ENCODE peak calls at places on chromosomes 3 and 15, in five cellular contexts. U is AG04450, G is activated T-cell treated with anti-CD3 and anti-CD28 coated beads for 1 hour, X is type B pancreatic cell, B is A549. H is an unnamed sample.

GRCh38 chr3:120838441-120839091 is 69.4 kb upstream of the STXBP5L start:
- DNase-seq in U (no peak), G (no peak), X (no peak), B (no peak), H (no peak)

GRCh38 chr15:40793216-40793989 is 13.5 kb upstream of the ZFYVE19 start:
- DNase-seq in U (peak; percentile 91), G (no peak), X (no peak), B (peak; percentile 91), H (peak; percentile 87)

GRCh38 chr3:120688121-120688520 is 6.1 kb upstream of the HGD start:
- DNase-seq in U (peak; percentile 24), G (no peak), X (no peak), B (no peak), H (no peak)

GRCh38 chr3:142269777-142270176 is 44.4 kb upstream of the GK5 start:
- DNase-seq in U (no peak), G (no peak), X (no peak), B (no peak), H (no peak)

GRCh38 chr3:111737056-111737711 is 121.9 kb upstream of the PHLDB2 start:
- DNase-seq in U (no peak), G (no peak), X (no peak), B (no peak), H (no peak)

GRCh38 chr15:37058316-37058985 is 41.9 kb downstream of the MEIS2 start:
- DNase-seq in U (no peak), G (no peak), X (no peak), B (peak; percentile 5), H (no peak)

GRCh38 chr15:77402740-77403379 is 17.0 kb downstream of the PEAK1 start:
- DNase-seq in U (peak; percentile 64), G (no peak), X (no peak), B (no peak), H (no peak)

GRCh38 chr3:25094932-25095690 is 333.0 kb upstream of the RARB start:
- DNase-seq in U (no peak), G (no peak), X (no peak), B (no peak), H (no peak)

GRCh38 chr15:58724471-58724870 is 25.0 kb downstream of the ADAM10 start:
- DNase-seq in U (no peak), G (no peak), X (no peak), B (no peak), H (no peak)

GRCh38 chr15:96789999-96790398 is 459.5 kb downstream of the NR2F2 start:
- DNase-seq in U (no peak), G (no peak), X (no peak), B (no peak), H (no peak)

GRCh38 chr3:187720337-187720670 is 17.9 kb upstream of the RTP2 start:
- DNase-seq in U (no peak), G (no peak), X (no peak), B (no peak), H (no peak)

GRCh38 chr3:175346573-175347356 is 487.6 kb downstream of the NAALADL2 start:
- DNase-seq in U (peak; percentile 81), G (no peak), X (no peak), B (no peak), H (peak; percentile 73)

GRCh38 chr3:15405448-15406050 is 21.8 kb downstream of the METTL6 start:
- DNase-seq in U (peak; percentile 23), G (no peak), X (no peak), B (peak; percentile 69), H (peak; percentile 18)

GRCh38 chr3:46538803-46539442 is 27.2 kb downstream of the LRRC2 start:
- DNase-seq in U (no peak), G (peak; percentile 72), X (no peak), B (no peak), H (no peak)

GRCh38 chr3:194985031-194985578 is 285.9 kb downstream of the XXYLT1 start:
- DNase-seq in U (peak; percentile 41), G (no peak), X (peak; percentile 68), B (no peak), H (no peak)

GRCh38 chr3:154122912-154123559 is 1.8 kb downstream of the ARHGEF26 start:
- DNase-seq in U (no peak), G (no peak), X (no peak), B (no peak), H (no peak)

GRCh38 chr15:65326109-65326508 is 21.6 kb downstream of the RNU5B-1 start:
- DNase-seq in U (no peak), G (no peak), X (no peak), B (no peak), H (no peak)

GRCh38 chr3:85483986-85484385 is 525.2 kb downstream of the CADM2 start:
- DNase-seq in U (no peak), G (no peak), X (no peak), B (no peak), H (no peak)

GRCh38 chr15:49904296-49904695 is 214.7 kb downstream of the ATP8B4 start:
- DNase-seq in U (no peak), G (no peak), X (no peak), B (no peak), H (no peak)

GRCh38 chr3:142278451-142278850 is 53.1 kb upstream of the GK5 start:
- DNase-seq in U (no peak), G (no peak), X (no peak), B (no peak), H (no peak)

GRCh38 chr15:31065824-31066223 is 35.7 kb downstream of the TRPM1 start:
- DNase-seq in U (no peak), G (no peak), X (no peak), B (no peak), H (no peak)

GRCh38 chr3:156770699-156771414 is 55.3 kb upstream of the LEKR1 start:
- DNase-seq in U (no peak), G (no peak), X (no peak), B (no peak), H (no peak)

GRCh38 chr3:115330406-115330805 is 183.3 kb upstream of the ZBTB20 start:
- DNase-seq in U (no peak), G (no peak), X (no peak), B (peak; percentile 5), H (no peak)

GRCh38 chr3:48123346-48123745 is 64.9 kb downstream of the CDC25A start:
- DNase-seq in U (no peak), G (no peak), X (no peak), B (no peak), H (no peak)

GRCh38 chr3:14467723-14468620 is 65.6 kb downstream of the SLC6A6 start:
- DNase-seq in U (no peak), G (peak; percentile 39), X (no peak), B (peak; percentile 51), H (no peak)

GRCh38 chr3:35789039-35789438 is 149.7 kb downstream of the ARPP21 start:
- DNase-seq in U (no peak), G (no peak), X (no peak), B (no peak), H (no peak)

GRCh38 chr3:126536126-126536525 is 12.2 kb downstream of the CHST13 start:
- DNase-seq in U (no peak), G (no peak), X (no peak), B (no peak), H (no peak)